ENCODE peak calls at places on chromosomes 12 and 14, in six cellular contexts. J is CD4-positive, alpha-beta T cell; M is suprapubic skin; Y is right atrium auricular region; R is cardiac muscle cell; W is body of pancreas. Z is an unnamed sample. For H3K27me3, the result is how much of the 10 kb centered on the place peaks cover.

GRCh38 chr12:109710279-109710746 is 3.3 kb upstream of the FAM222A start:
- DNase-seq in J (no peak), M (no peak), Y (no peak), R (no peak), W (no peak), Z (no peak)

GRCh38 chr14:78978896-78979295 is 808.7 kb downstream of the NRXN3 start:
- DNase-seq in J (no peak), M (no peak), Y (no peak), R (no peak), W (no peak), Z (no peak)

GRCh38 chr12:60752589-60752988 is 1156.8 kb downstream of the SLC16A7 start:
- DNase-seq in J (no peak), M (no peak), Y (no peak), R (no peak), W (no peak), Z (no peak)

GRCh38 chr12:25558566-25558965 is 5.5 kb upstream of the LMNTD1 start:
- DNase-seq in J (no peak), M (no peak), Y (no peak), R (no peak), W (no peak), Z (no peak)

GRCh38 chr14:21106191-21106505 is 5.3 kb downstream of the TMEM253 start:
- DNase-seq in J (no peak), M (no peak), Y (no peak), R (peak), W (no peak), Z (no peak)

GRCh38 chr14:53338192-53338591 is 185.1 kb upstream of the DDHD1 start:
- DNase-seq in J (no peak), M (no peak), Y (no peak), R (peak), W (no peak), Z (no peak)

GRCh38 chr14:49858383-49858782 is 5.8 kb upstream of the NEMF start:
- DNase-seq in J (no peak), M (no peak), Y (no peak), R (no peak), W (no peak), Z (no peak)

GRCh38 chr12:116924558-116925453 is 14.1 kb downstream of the FBXW8 start:
- DNase-seq in J (peak), M (no peak), Y (no peak), R (peak), W (no peak), Z (peak)

GRCh38 chr14:22418631-22419030 is 170.4 kb downstream of the DAD1 start:
- DNase-seq in J (no peak), M (no peak), Y (no peak), R (no peak), W (no peak), Z (no peak)

GRCh38 chr12:65878540-65878939 is 54.3 kb downstream of the HMGA2 start:
- DNase-seq in J (no peak), M (no peak), Y (no peak), R (no peak), W (no peak), Z (peak)

GRCh38 chr14:51653096-51653814 is 1.5 kb downstream of the FRMD6 start:
- DNase-seq in J (no peak), M (no peak), Y (no peak), R (peak), W (no peak), Z (peak)

GRCh38 chr14:102955636-102956035 is 33.2 kb downstream of the AMN start:
- DNase-seq in J (no peak), M (no peak), Y (no peak), R (no peak), W (no peak), Z (no peak)

GRCh38 chr12:108635201-108635996 is 1.7 kb upstream of the SELPLG start:
- DNase-seq in J (peak), M (peak), Y (no peak), R (no peak), W (no peak), Z (no peak)

GRCh38 chr12:5264006-5264405 is 167.9 kb upstream of the NTF3 start:
- DNase-seq in J (no peak), M (no peak), Y (no peak), R (no peak), W (no peak), Z (no peak)

GRCh38 chr14:100066984-100067383 is 1.8 kb downstream of the EVL start:
- DNase-seq in J (no peak), M (no peak), Y (no peak), R (no peak), W (no peak), Z (no peak)

GRCh38 chr14:46250113-46250703 is 401.4 kb downstream of the RPL10L start:
- DNase-seq in J (no peak), M (no peak), Y (no peak), R (peak), W (no peak), Z (peak)

GRCh38 chr12:1779783-1780182 is 40.6 kb upstream of the LRTM2 start:
- DNase-seq in J (no peak), M (no peak), Y (no peak), R (peak), W (no peak), Z (no peak)

GRCh38 chr14:98711453-98711852 is 560.5 kb downstream of the BCL11B start:
- DNase-seq in J (no peak), M (no peak), Y (no peak), R (no peak), W (no peak), Z (no peak)

GRCh38 chr14:104582649-104583048 is 3.1 kb downstream of the C14orf180 start:
- DNase-seq in J (no peak), M (no peak), Y (peak), R (no peak), W (peak), Z (no peak)

GRCh38 chr14:104583424-104584114 is 4.0 kb downstream of the C14orf180 start:
- DNase-seq in J (no peak), M (no peak), Y (no peak), R (no peak), W (no peak), Z (no peak)

GRCh38 chr14:104586832-104587620 is 7.5 kb downstream of the C14orf180 start:
- DNase-seq in J (no peak), M (no peak), Y (peak), R (no peak), W (peak), Z (no peak)

GRCh38 chr14:104585966-104586702 is 6.6 kb downstream of the C14orf180 start:
- DNase-seq in J (no peak), M (no peak), Y (peak), R (peak), W (no peak), Z (no peak)

DNA sequence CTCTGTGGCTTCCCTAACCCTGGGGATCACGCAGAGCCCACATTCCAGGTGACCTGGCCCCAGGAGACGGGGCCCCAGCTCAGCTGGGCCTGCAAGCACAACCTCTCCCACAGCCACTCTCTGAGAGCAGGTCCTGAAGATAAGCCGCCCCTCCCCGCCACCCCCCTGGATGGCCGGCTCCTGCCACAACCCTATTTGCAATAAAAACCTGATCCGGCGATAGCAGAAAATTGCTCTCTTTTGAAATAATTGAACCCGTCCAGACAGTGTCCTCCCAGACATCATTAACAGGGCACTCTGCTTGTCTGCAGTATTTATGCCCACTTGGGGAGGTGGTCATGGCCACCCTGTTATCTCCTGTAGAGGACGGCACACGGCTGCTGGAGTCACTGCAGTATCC is 5.0 kb downstream of the C14orf180 start:
- DNase-seq in J (no peak), M (no peak), Y (no peak), R (no peak), W (no peak), Z (no peak)
- H3K27me3 ChIP-seq in J (under half), M (half or more), Y (under half), R (under half), W (under half), Z (half or more)

DNA sequence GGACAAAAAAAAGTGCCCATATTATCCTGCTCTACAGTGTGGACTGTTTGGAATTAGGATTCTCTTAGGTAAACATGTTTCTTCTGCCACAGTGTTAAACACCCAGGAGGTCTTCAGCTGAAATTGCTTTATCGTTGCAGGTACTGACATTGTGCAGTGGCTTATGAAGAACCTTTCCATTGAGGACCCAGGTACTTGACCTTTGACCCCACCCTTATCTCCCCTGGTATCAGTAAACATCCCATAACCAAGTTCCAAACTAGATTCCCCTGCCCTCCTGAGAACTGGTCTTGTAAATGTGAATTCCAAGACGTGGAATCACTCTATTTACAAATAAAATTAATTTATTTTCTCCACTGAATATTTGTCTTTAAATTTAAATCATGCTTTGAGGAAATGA is 439.5 kb downstream of the DPF3 start:
- DNase-seq in J (no peak), M (no peak), Y (no peak), R (no peak), W (no peak), Z (no peak)
- H3K27ac ChIP-seq in J (no peak), M (no peak), Y (no peak), R (no peak), W (no peak), Z (no peak)

GRCh38 chr14:36496346-36496745 is 23.7 kb downstream of the NKX2-1 start:
- DNase-seq in J (no peak), M (no peak), Y (no peak), R (no peak), W (no peak), Z (no peak)
- H3K27me3 ChIP-seq in J (under half), M (half or more), Y (under half), R (half or more), W (under half), Z (under half)

GRCh38 chr12:32448581-32448980 is 49.2 kb downstream of the FGD4 start:
- DNase-seq in J (no peak), M (no peak), Y (no peak), R (peak), W (no peak), Z (no peak)

GRCh38 chr12:32443491-32443890 is 44.1 kb downstream of the FGD4 start:
- DNase-seq in J (no peak), M (no peak), Y (no peak), R (no peak), W (no peak), Z (no peak)

GRCh38 chr12:32446306-32447119 is 47.2 kb downstream of the FGD4 start:
- DNase-seq in J (no peak), M (no peak), Y (no peak), R (no peak), W (no peak), Z (peak)

GRCh38 chr12:32444895-32445294 is 45.5 kb downstream of the FGD4 start:
- DNase-seq in J (no peak), M (no peak), Y (no peak), R (peak), W (peak), Z (peak)

DNA sequence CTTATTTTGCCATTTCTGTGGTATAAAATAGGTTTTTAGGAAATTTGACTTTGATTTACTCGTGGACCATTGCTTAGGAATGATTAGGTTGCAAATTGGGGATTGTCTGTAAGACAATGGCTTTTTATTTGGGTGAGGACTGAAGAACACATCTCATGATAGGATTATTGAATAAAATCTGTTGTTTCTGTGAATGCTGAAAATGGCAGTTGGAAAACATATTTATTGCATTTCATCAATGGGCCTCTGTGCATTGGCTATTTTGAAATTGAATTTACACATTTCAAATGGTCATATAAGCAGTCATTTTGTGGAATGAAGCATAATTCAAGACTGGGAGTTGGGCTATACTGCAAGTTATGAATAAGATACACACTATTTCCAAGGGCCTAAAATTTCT is 46.0 kb downstream of the FGD4 start:
- DNase-seq in J (no peak), M (no peak), Y (no peak), R (no peak), W (no peak), Z (no peak)
- H3K27ac ChIP-seq in J (no peak), M (no peak), Y (no peak), R (peak), W (no peak), Z (peak)

GRCh38 chr12:57630891-57631433 is 2.0 kb downstream of the B4GALNT1 start:
- DNase-seq in J (no peak), M (peak), Y (peak), R (no peak), W (no peak), Z (no peak)

GRCh38 chr12:57629897-57630471 is 3.0 kb downstream of the B4GALNT1 start:
- DNase-seq in J (no peak), M (peak), Y (peak), R (no peak), W (no peak), Z (no peak)

GRCh38 chr12:57631566-57632368 is 1.2 kb downstream of the B4GALNT1 start:
- DNase-seq in J (no peak), M (peak), Y (peak), R (no peak), W (no peak), Z (no peak)

GRCh38 chr12:57632369-57632897 is 568 bp downstream of the B4GALNT1 start:
- DNase-seq in J (no peak), M (peak), Y (peak), R (no peak), W (peak), Z (no peak)

DNA sequence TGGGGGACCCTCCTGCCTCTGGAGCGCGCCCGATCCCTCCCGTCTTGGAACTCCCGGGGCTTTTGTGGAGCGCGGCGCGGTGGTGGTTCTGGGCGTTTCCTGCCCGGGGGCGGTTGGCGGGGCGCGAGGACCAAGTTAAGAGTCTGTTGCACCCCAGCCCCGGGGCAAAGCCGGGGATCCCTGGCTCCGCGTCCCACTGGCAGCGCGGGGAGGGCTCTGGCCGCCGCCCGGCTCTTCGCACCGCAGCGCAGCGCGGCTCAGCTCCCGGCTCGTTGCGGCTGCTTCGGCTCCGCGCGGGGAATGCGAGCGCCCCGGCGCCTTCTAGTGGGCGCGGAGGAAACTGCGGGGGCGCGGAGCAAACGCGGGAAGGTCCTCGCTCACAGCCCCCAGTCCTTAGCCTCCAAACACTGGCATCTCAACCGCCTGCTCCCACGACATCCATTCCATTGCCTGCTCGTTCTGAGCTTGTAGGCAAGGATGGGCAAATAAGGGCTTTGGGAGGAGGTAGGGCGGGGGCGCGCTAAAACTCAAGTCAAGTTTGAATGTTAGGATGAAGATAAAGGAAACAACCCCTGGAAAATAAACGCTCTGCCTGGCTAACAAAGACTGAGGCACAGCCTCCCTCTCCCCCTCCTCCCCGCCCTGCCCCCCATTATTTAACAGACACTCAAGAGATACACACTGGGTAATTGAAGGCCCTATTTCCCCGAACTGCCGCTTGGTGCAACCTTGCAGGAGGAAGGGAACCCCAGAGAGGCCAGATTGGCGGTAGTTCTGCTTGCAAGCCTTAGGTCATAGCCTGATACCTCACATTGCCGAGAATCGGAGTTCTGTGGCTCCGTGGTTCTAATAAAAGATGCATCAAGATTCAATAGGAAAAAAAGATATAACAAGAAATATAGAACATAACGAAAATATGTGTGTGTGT is at the start of gene B4GALNT1:
- DNase-seq in J (peak), M (peak), Y (peak), R (peak), W (peak), Z (peak)
- H3K27me3 ChIP-seq in J (half or more), M (half or more), Y (under half), R (half or more), W (under half), Z (under half)

GRCh38 chr12:79925492-79925891 is 9.4 kb downstream of the PPP1R12A start:
- DNase-seq in J (no peak), M (no peak), Y (no peak), R (peak), W (no peak), Z (no peak)

GRCh38 chr12:79932393-79932792 is 2.5 kb downstream of the PPP1R12A start:
- DNase-seq in J (no peak), M (no peak), Y (no peak), R (no peak), W (no peak), Z (no peak)

GRCh38 chr12:79929065-79929464 is 5.8 kb downstream of the PPP1R12A start:
- DNase-seq in J (no peak), M (no peak), Y (no peak), R (no peak), W (no peak), Z (no peak)

GRCh38 chr12:79926951-79927350 is 7.9 kb downstream of the PPP1R12A start:
- DNase-seq in J (no peak), M (no peak), Y (no peak), R (no peak), W (no peak), Z (no peak)

GRCh38 chr12:79927772-79928474 is 7.0 kb downstream of the PPP1R12A start:
- DNase-seq in J (peak), M (no peak), Y (no peak), R (peak), W (no peak), Z (no peak)
- H3K27ac ChIP-seq in J (no peak), M (no peak), Y (no peak), R (peak), W (no peak), Z (no peak)

GRCh38 chr14:36452850-36453249 is 67.2 kb downstream of the NKX2-1 start:
- DNase-seq in J (no peak), M (no peak), Y (no peak), R (no peak), W (no peak), Z (no peak)
- H3K27me3 ChIP-seq in J (under half), M (under half), Y (under half), R (under half), W (under half), Z (under half)

GRCh38 chr12:71799105-71799504 is 40.5 kb upstream of the TBC1D15 start:
- DNase-seq in J (no peak), M (no peak), Y (no peak), R (no peak), W (no peak), Z (no peak)
- H3K27ac ChIP-seq in J (no peak), M (no peak), Y (no peak), R (no peak), W (no peak), Z (no peak)